ENCODE peak calls at places on chromosomes 12 and 14, in nine cellular contexts. Z is astrocyte of the spinal cord, X is A549, L is pancreas, O is heart left ventricle, U is AG10803, K is Panc1, M is body of pancreas, N is left ventricle myocardium inferior. A is an unnamed sample.
A peak's percentile ranks its signal among the peaks of the same experiment; 100 is the strongest.

GRCh38 chr12:90036641-90037040 is 328.0 kb upstream of the ATP2B1 start:
- DNase-seq in Z (peak; percentile 39), X (no peak), L (no peak), O (no peak), U (no peak), K (no peak), M (no peak), N (no peak), A (no peak)

GRCh38 chr12:58034712-58035111 is 93.3 kb downstream of the ATP23 start:
- DNase-seq in Z (no peak), X (no peak), L (no peak), O (no peak), U (no peak), K (no peak), M (no peak), N (no peak), A (no peak)

GRCh38 chr12:53180931-53181645 is 363 bp upstream of the CSAD start:
- DNase-seq in Z (peak; percentile 44), X (peak; percentile 91), L (no peak), O (peak; percentile 90), U (peak; percentile 64), K (no peak), M (peak; percentile 72), N (peak; percentile 80), A (peak; percentile 71)

GRCh38 chr12:124751654-124752355 is 111.9 kb downstream of the SCARB1 start:
- DNase-seq in Z (no peak), X (no peak), L (no peak), O (no peak), U (no peak), K (no peak), M (no peak), N (no peak), A (no peak)

GRCh38 chr14:51806624-51807023 is 53.8 kb upstream of the GNG2 start:
- DNase-seq in Z (no peak), X (no peak), L (no peak), O (no peak), U (no peak), K (no peak), M (no peak), N (no peak), A (no peak)

GRCh38 chr14:68982581-68982980 is 3.5 kb upstream of the ACTN1 start:
- DNase-seq in Z (no peak), X (no peak), L (no peak), O (no peak), U (peak; percentile 73), K (no peak), M (no peak), N (no peak), A (no peak)

GRCh38 chr14:70317969-70318634 is 41.4 kb downstream of the COX16 start:
- DNase-seq in Z (peak; percentile 54), X (peak; percentile 40), L (peak; percentile 60), O (no peak), U (peak; percentile 49), K (peak; percentile 12), M (peak; percentile 65), N (no peak), A (no peak)

GRCh38 chr14:66575939-66576338 is 68.0 kb downstream of the GPHN start:
- DNase-seq in Z (no peak), X (no peak), L (no peak), O (no peak), U (no peak), K (no peak), M (no peak), N (no peak), A (no peak)

GRCh38 chr14:49897965-49898364 is 5.1 kb downstream of the ARF6 start:
- DNase-seq in Z (no peak), X (no peak), L (no peak), O (no peak), U (peak; percentile 16), K (no peak), M (no peak), N (no peak), A (no peak)

GRCh38 chr14:99217556-99217955 is 54.4 kb downstream of the BCL11B start:
- DNase-seq in Z (no peak), X (no peak), L (no peak), O (no peak), U (no peak), K (no peak), M (no peak), N (no peak), A (no peak)

GRCh38 chr12:125167658-125168057 is 102.4 kb downstream of the AACS start:
- DNase-seq in Z (no peak), X (no peak), L (no peak), O (no peak), U (no peak), K (no peak), M (no peak), N (no peak), A (no peak)

GRCh38 chr14:24181251-24182077 is 7.2 kb downstream of the IPO4 start:
- DNase-seq in Z (no peak), X (no peak), L (no peak), O (no peak), U (no peak), K (no peak), M (no peak), N (no peak), A (no peak)

GRCh38 chr12:29616664-29617409 is 119.4 kb upstream of the OVCH1 start:
- DNase-seq in Z (peak; percentile 84), X (no peak), L (no peak), O (no peak), U (no peak), K (peak; percentile 20), M (no peak), N (no peak), A (no peak)

GRCh38 chr12:81465881-81466280 is 293.3 kb downstream of the PPFIA2 start:
- DNase-seq in Z (no peak), X (no peak), L (no peak), O (no peak), U (no peak), K (no peak), M (no peak), N (no peak), A (no peak)

GRCh38 chr12:81465191-81465590 is 294.0 kb downstream of the PPFIA2 start:
- DNase-seq in Z (no peak), X (no peak), L (no peak), O (no peak), U (no peak), K (no peak), M (no peak), N (no peak), A (no peak)

GRCh38 chr12:81461163-81461562 is 298.0 kb downstream of the PPFIA2 start:
- DNase-seq in Z (no peak), X (no peak), L (no peak), O (no peak), U (no peak), K (no peak), M (no peak), N (no peak), A (no peak)
- TF ChIP-seq CTCF in Z (peak; percentile 3), X (no peak), L (no peak), O (no peak), U (no peak), K (no peak), M (no peak), N (no peak), A (no peak)

GRCh38 chr12:110230655-110231054 is 50.4 kb upstream of the ATP2A2 start:
- DNase-seq in Z (no peak), X (no peak), L (no peak), O (no peak), U (no peak), K (no peak), M (no peak), N (no peak), A (no peak)
- TF ChIP-seq CTCF in Z (no peak), X (no peak), L (no peak), O (no peak), U (no peak), K (no peak), M (no peak), N (no peak), A (no peak)

GRCh38 chr14:102241147-102241546 is 63.8 kb downstream of the MOK start:
- DNase-seq in Z (no peak), X (no peak), L (no peak), O (no peak), U (no peak), K (no peak), M (no peak), N (no peak), A (no peak)

GRCh38 chr14:102238131-102238530 is 66.8 kb downstream of the MOK start:
- DNase-seq in Z (no peak), X (no peak), L (no peak), O (no peak), U (no peak), K (no peak), M (no peak), N (no peak), A (no peak)

GRCh38 chr14:102239231-102239630 is 65.7 kb downstream of the MOK start:
- DNase-seq in Z (no peak), X (no peak), L (no peak), O (no peak), U (no peak), K (no peak), M (no peak), N (no peak), A (no peak)

GRCh38 chr14:102236026-102236425 is 68.9 kb downstream of the MOK start:
- DNase-seq in Z (no peak), X (no peak), L (no peak), O (no peak), U (no peak), K (no peak), M (no peak), N (no peak), A (no peak)

DNA sequence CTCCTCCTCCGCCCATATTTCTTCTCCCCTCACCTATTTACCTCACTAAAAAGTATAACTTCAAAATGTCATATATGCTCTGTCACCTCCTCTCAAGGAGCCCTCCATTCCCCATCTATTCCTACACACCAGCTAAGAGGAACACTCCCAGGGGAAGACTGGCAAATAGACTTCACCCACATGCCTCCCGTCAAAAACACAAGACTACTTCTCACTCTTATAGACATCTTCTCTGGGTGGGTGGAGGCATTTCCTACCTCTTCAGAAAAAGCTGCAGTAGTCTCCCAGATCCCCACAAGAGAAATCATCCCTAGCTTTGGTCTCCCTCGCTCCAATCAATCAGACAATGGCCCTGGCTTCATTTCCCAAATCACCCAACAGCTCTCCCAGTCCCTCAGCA is 66.2 kb downstream of the MOK start:
- DNase-seq in Z (no peak), X (no peak), L (no peak), O (no peak), U (no peak), K (no peak), M (no peak), N (no peak), A (no peak)
- TF ChIP-seq CTCF in Z (no peak), X (no peak), L (no peak), O (no peak), U (no peak), K (no peak), M (no peak), N (no peak), A (no peak)

DNA sequence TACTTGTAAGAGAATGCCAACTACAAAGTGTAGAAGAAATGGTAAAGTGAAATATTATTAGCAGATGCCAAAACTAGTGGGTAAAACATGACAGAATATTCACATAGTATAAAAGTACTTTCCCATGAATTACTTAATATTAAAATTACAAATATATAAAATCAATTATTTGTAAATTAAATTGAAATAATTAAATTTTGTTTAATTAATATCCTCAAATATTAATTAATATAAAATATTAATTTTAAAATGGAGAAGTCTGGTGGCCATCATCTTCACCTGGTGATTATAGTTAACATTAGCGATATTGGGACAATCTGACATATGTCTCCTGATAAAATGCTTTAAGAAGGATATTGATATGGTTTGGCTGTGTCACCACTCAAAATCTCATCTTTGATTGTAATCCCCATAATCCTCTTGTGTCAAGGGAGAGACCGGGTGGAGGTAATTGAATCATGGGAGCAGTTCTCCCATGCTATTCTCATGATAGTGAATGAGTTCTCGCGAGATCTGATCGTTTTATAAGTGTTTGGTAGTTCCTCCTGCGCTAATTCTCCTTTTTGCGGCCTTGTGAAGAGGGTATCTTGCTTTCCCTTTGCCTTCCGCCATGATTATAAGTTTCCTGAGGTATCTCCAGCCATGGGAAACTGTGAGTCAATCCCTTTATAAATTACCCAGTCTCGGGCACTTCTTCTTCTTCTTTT is 55.0 kb upstream of the SGPP1 start:
- DNase-seq in Z (no peak), X (no peak), L (no peak), O (no peak), U (no peak), K (no peak), M (no peak), N (no peak), A (no peak)
- TF ChIP-seq CTCF in Z (no peak), X (no peak), L (no peak), O (no peak), U (no peak), K (no peak), M (no peak), N (no peak), A (no peak)